ENCODE peak calls at places on chromosomes 16 and 17, in five cellular contexts. B is endodermal cell, Y is PC-9, A is cardiac muscle cell, Q is lung. J is an unnamed sample. For H3K36me3 and H3K9me3, the result is how much of the 10 kb centered on the place peaks cover.

GRCh38 chr16:67987460-67988160 is 7.3 kb upstream of the DPEP3 start:
- DNase-seq in A (no peak), Q (no peak), Y (no peak), B (no peak), J (no peak)

GRCh38 chr17:79991924-79992656 is 43.6 kb downstream of the TBC1D16 start:
- DNase-seq in Y (no peak), Q (no peak), A (peak), B (no peak), J (no peak)

GRCh38 chr16:48810436-48810802 is 200.4 kb upstream of the N4BP1 start:
- DNase-seq in B (no peak), A (no peak), Q (peak), Y (no peak), J (no peak)

GRCh38 chr17:48519427-48519826 is 11.4 kb downstream of the HOXB1 start:
- DNase-seq in Q (no peak), A (no peak), Y (no peak), B (peak), J (no peak)

GRCh38 chr17:29046440-29046839 is 3.5 kb downstream of the PIPOX start:
- DNase-seq in A (peak), B (no peak), Q (no peak), Y (no peak), J (no peak)

GRCh38 chr17:19510903-19511302 is 22.8 kb upstream of the SLC47A1 start:
- DNase-seq in A (no peak), Q (no peak), B (no peak), Y (no peak), J (no peak)

GRCh38 chr16:78200623-78201096 is 101.2 kb downstream of the WWOX start:
- DNase-seq in Q (no peak), Y (no peak), A (no peak), B (no peak), J (no peak)

GRCh38 chr17:68599091-68599872 is 1.9 kb downstream of the FAM20A start:
- DNase-seq in Y (no peak), B (peak), A (no peak), Q (no peak), J (no peak)

GRCh38 chr17:48609754-48610281 is 999 bp downstream of the HOXB7 start:
- DNase-seq in A (no peak), B (peak), Y (no peak), Q (no peak), J (no peak)

GRCh38 chr17:65741690-65742089 is 180.2 kb upstream of the AXIN2 start:
- DNase-seq in Y (no peak), A (no peak), B (no peak), Q (no peak), J (no peak)

GRCh38 chr17:8060274-8060673 is 21.4 kb downstream of the ALOX15B start:
- DNase-seq in B (peak), A (peak), Q (peak), Y (no peak), J (no peak)

GRCh38 chr16:57422026-57422944 is 17.7 kb downstream of the CCL17 start:
- DNase-seq in B (peak), A (peak), Y (peak), Q (no peak), J (no peak)

GRCh38 chr16:78756189-78756661 is 656.8 kb downstream of the WWOX start:
- DNase-seq in Q (no peak), Y (no peak), B (no peak), A (no peak), J (no peak)

GRCh38 chr17:5225668-5226457 is 8.8 kb downstream of the SCIMP start:
- DNase-seq in Y (no peak), Q (no peak), B (no peak), A (no peak), J (no peak)

GRCh38 chr17:65227637-65228036 is 90.5 kb downstream of the RGS9 start:
- DNase-seq in Q (no peak), Y (no peak), A (no peak), B (no peak), J (no peak)

GRCh38 chr16:9868606-9869149 is 313.6 kb downstream of the GRIN2A start:
- DNase-seq in B (no peak), Y (no peak), A (no peak), Q (no peak), J (no peak)

GRCh38 chr17:43416998-43417891 is 18.5 kb downstream of the ARL4D start:
- DNase-seq in A (peak), Q (peak), B (no peak), Y (no peak), J (peak)

GRCh38 chr17:40903129-40903847 is 18.2 kb upstream of the KRT20 start:
- DNase-seq in Q (no peak), A (no peak), B (no peak), Y (peak), J (peak)

GRCh38 chr17:68484458-68484857 is 27.2 kb upstream of the WIPI1 start:
- DNase-seq in Y (no peak), B (no peak), Q (no peak), A (no peak), J (no peak)

GRCh38 chr17:15412606-15413005 is 54.8 kb downstream of the CDRT4 start:
- DNase-seq in A (no peak), B (no peak), Y (no peak), Q (no peak), J (no peak)

GRCh38 chr16:29808219-29808900 is 2.0 kb downstream of the MAZ start:
- DNase-seq in A (no peak), B (no peak), Q (no peak), Y (no peak), J (peak)

GRCh38 chr17:69870751-69871199 is 204.2 kb upstream of the KCNJ16 start:
- DNase-seq in B (peak), Y (no peak), A (peak), Q (no peak), J (no peak)

GRCh38 chr17:50550661-50551432 is 3.9 kb downstream of the SPATA20 start:
- DNase-seq in B (peak), Y (no peak), Q (peak), A (peak), J (no peak)

GRCh38 chr17:74959826-74960738 is 12.5 kb downstream of the HID1 start:
- DNase-seq in Y (no peak), Q (no peak), A (peak), B (no peak), J (no peak)
- H3K36me3 ChIP-seq in Y (under half), Q (under half), A (under half), B (under half), J (under half)

GRCh38 chr16:1941162-1941923 is 1.7 kb downstream of the MSRB1 start:
- DNase-seq in A (peak), Y (no peak), B (peak), Q (no peak), J (peak)
- TF ChIP-seq CTCF in A (peak), Y (no peak), B (peak), Q (no peak), J (no peak)

GRCh38 chr16:22868859-22869258 is 54.9 kb downstream of the HS3ST2 start:
- DNase-seq in Y (no peak), B (no peak), A (no peak), Q (no peak), J (no peak)
- H3K9me3 ChIP-seq in Y (under half), B (under half), A (under half), Q (under half), J (under half)

GRCh38 chr17:2040219-2040827 is 1.5 kb upstream of the OVCA2 start:
- DNase-seq in B (no peak), A (no peak), Y (no peak), Q (no peak), J (no peak)

GRCh38 chr17:2042355-2042929 is 620 bp downstream of the OVCA2 start:
- DNase-seq in B (peak), Q (no peak), Y (no peak), A (peak), J (no peak)

GRCh38 chr17:2043785-2044184 is 2.0 kb downstream of the OVCA2 start:
- DNase-seq in A (no peak), B (no peak), Y (peak), Q (no peak), J (no peak)

GRCh38 chr17:2041561-2042354 is at the start of gene OVCA2:
- DNase-seq in Q (peak), B (peak), Y (peak), A (peak), J (peak)

DNA sequence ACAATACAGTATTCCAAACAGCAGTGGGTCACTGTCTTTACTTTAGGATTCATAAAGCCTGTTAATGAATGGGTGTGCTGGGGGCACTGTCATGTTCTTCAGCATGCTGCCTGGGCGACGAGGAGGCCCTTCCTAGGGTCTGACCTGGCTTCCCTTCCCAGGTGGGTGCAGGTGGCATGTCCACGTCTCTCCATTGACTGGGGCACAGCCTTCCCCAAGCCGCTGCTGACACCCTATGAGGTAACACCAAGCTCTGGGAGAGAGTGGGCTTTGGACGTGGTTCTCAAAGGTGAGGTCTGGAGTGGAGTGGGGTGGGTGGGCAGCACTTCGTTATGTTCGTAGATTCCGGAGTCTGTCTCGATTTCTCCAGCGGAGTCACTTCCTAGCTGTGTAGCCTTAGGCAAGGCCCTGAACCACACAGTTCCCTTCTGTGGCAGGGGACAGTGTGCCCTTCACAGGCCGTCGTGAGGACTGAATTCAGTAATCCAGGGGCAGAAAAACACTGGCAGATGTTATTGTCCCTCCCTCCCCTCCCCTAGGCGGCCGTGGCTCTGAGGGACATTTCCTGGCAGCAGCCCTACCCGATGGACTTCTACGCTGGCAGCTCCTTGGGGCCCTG is 771 bp upstream of the OVCA2 start:
- DNase-seq in Y (no peak), B (no peak), A (no peak), Q (no peak), J (no peak)
- H3K36me3 ChIP-seq in Y (under half), B (under half), A (under half), Q (under half), J (under half)

GRCh38 chr17:2399572-2400473 is 1.0 kb downstream of the MNT start:
- DNase-seq in A (peak), B (peak), Y (peak), Q (peak), J (peak)
- TF ChIP-seq CTCF in A (no peak), B (no peak), Y (no peak), Q (no peak), J (no peak)

GRCh38 chr17:61508912-61509311 is 56.7 kb downstream of the TBX4 start:
- DNase-seq in Q (no peak), B (no peak), A (no peak), Y (no peak), J (no peak)
- H3K9me3 ChIP-seq in Q (under half), B (under half), A (under half), Y (under half), J (under half)

DNA sequence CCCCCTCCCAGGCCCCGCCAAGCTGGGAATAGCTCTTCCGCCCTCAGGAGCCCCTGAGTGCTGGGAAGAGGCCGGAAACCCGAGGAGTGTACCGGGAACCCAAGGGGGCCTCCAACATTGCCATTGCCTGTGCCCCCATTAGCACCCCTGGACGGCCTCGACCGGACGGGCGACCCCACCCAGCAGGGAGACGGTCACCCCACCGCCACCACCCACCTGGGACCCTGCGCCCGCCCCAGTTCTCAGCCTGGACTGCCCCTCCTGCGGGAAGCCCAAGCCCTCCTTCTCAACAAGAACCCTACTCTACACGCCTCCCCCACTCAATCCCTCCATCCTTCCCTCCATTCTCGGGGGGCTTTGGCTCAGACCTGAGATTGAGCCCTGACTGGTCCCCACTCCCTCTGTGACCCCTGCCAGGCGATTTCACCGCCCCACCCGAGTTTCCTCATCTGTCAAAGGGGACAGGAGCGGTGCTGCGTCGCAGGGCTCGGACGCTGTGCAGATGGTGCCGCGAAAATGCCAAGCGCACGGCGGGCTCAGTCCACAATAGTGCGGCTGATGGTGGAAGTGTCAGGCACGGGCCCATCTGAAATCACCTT is 1.8 kb downstream of the CARHSP1 start:
- DNase-seq in B (no peak), Q (no peak), Y (no peak), A (no peak), J (no peak)
- H3K36me3 ChIP-seq in B (under half), Q (under half), Y (under half), A (under half), J (under half)

GRCh38 chr16:87392823-87393679 is 915 bp downstream of the MAP1LC3B start:
- DNase-seq in B (peak), Q (peak), A (peak), Y (peak), J (no peak)

GRCh38 chr16:87390641-87391323 is 1.4 kb upstream of the MAP1LC3B start:
- DNase-seq in Q (no peak), A (no peak), B (peak), Y (no peak), J (no peak)

GRCh38 chr16:87391324-87391949 is 699 bp upstream of the MAP1LC3B start:
- DNase-seq in Q (peak), B (peak), Y (no peak), A (no peak), J (no peak)

GRCh38 chr16:87393680-87394055 is 1.5 kb downstream of the MAP1LC3B start:
- DNase-seq in B (peak), A (no peak), Q (no peak), Y (no peak), J (no peak)

GRCh38 chr16:87391950-87392822 is at the start of gene MAP1LC3B:
- DNase-seq in Q (peak), B (peak), Y (peak), A (peak), J (peak)
- TF ChIP-seq CTCF in Q (no peak), B (no peak), Y (no peak), A (no peak), J (no peak)